ENCODE peak calls at places on chromosomes 4 and X, in eight cellular contexts. I, U, J, T, R, A, H and E are unnamed samples.

GRCh38 chr4:169410839-169411770 is 140.3 kb upstream of the SH3RF1 start:
- DNase-seq in A (no peak), T (peak; percentile 18), I (peak; percentile 18), R (peak; percentile 91), U (no peak), J (no peak), H (no peak), E (no peak)

GRCh38 chr4:182975806-182976205 is 58.6 kb upstream of the DCTD start:
- DNase-seq in I (peak; percentile 95), R (peak; percentile 90), J (no peak), A (no peak), U (no peak), T (no peak), H (peak; percentile 75), E (no peak)

GRCh38 chrX:138128025-138128671 is 562.2 kb downstream of the ZIC3 start:
- DNase-seq in J (no peak), I (peak; percentile 1), H (peak; percentile 1), U (no peak), R (peak; percentile 20), T (no peak), A (no peak), E (no peak)

GRCh38 chrX:79364306-79364705 is 2.8 kb downstream of the ITM2A start:
- DNase-seq in J (no peak), H (no peak), I (no peak), R (no peak), T (no peak), U (no peak), A (no peak), E (no peak)

GRCh38 chr4:186726440-186727148 is 2.9 kb upstream of the FAT1 start:
- DNase-seq in H (peak; percentile 88), I (peak; percentile 51), T (peak; percentile 88), R (peak; percentile 79), U (peak; percentile 70), A (peak; percentile 86), J (peak; percentile 52), E (peak; percentile 92)

GRCh38 chr4:141057582-141057981 is 75.7 kb downstream of the RNF150 start:
- DNase-seq in T (no peak), U (no peak), R (no peak), H (no peak), J (no peak), A (no peak), I (no peak), E (no peak)

GRCh38 chr4:8723222-8723980 is 130.8 kb downstream of the CPZ start:
- DNase-seq in H (no peak), A (no peak), J (no peak), I (no peak), T (peak; percentile 5), U (peak; percentile 2), R (no peak), E (peak; percentile 35)

GRCh38 chr4:105952596-105952995 is 57.3 kb downstream of the NPNT start:
- DNase-seq in R (no peak), H (no peak), T (no peak), J (no peak), A (no peak), U (no peak), I (no peak), E (no peak)

GRCh38 chr4:72631296-72631695 is 62.3 kb upstream of the ADAMTS3 start:
- DNase-seq in I (no peak), J (peak; percentile 26), T (no peak), U (peak; percentile 72), R (peak; percentile 89), A (peak; percentile 9), H (peak; percentile 91), E (no peak)

GRCh38 chr4:145507636-145508035 is 26.0 kb downstream of the SMAD1 start:
- DNase-seq in J (no peak), I (peak; percentile 91), T (no peak), A (no peak), H (peak; percentile 81), U (no peak), R (no peak), E (no peak)

GRCh38 chrX:1316527-1316926 is 20.1 kb upstream of the IL3RA start:
- DNase-seq in H (no peak), R (no peak), A (peak; percentile 37), J (no peak), I (no peak), U (no peak), T (peak; percentile 40), E (no peak)

GRCh38 chr4:158458271-158458895 is 63.3 kb upstream of the RXFP1 start:
- DNase-seq in H (no peak), A (no peak), I (no peak), U (no peak), R (no peak), T (no peak), J (no peak), E (no peak)

GRCh38 chr4:8754634-8755589 is 116.7 kb downstream of the HMX1 start:
- DNase-seq in I (no peak), U (no peak), A (no peak), R (no peak), J (no peak), T (no peak), H (no peak), E (no peak)

GRCh38 chr4:100084892-100085291 is 105.4 kb downstream of the DDIT4L start:
- DNase-seq in J (no peak), A (no peak), I (no peak), H (no peak), T (no peak), U (no peak), R (no peak), E (no peak)

GRCh38 chr4:139575072-139575471 is 19.1 kb upstream of the SETD7 start:
- DNase-seq in U (no peak), T (no peak), A (no peak), J (no peak), I (no peak), H (no peak), R (no peak), E (no peak)

GRCh38 chr4:139582044-139582443 is 26.0 kb upstream of the SETD7 start:
- DNase-seq in A (no peak), T (no peak), I (no peak), J (no peak), H (no peak), U (no peak), R (no peak), E (peak; percentile 33)

GRCh38 chr4:139574641-139575040 is 18.6 kb upstream of the SETD7 start:
- DNase-seq in A (no peak), J (no peak), H (no peak), R (no peak), I (no peak), T (no peak), U (no peak), E (no peak)

GRCh38 chr4:139581096-139581495 is 25.1 kb upstream of the SETD7 start:
- DNase-seq in I (no peak), J (no peak), U (peak; percentile 46), H (no peak), A (no peak), R (no peak), T (no peak), E (no peak)

DNA sequence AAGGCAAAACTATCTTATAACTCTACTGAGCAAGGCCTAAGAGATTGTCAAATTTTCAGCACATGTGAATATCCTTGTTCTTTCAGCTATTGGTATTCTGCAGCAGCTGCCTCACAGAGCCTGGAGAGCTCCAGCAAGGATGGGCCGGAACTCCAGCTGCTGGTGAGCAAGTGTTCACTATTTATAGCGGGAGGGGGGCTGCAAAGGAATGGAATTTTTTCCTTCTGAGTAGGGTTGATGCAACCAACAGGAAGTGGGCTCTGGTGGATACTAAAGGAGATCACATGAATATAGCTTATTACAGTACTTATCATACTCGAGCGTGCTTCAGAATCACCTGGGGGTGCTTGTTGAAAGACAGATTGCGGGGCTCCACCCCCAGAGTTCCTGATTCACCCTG is 20.2 kb upstream of the SETD7 start:
- DNase-seq in H (no peak), A (no peak), U (no peak), I (no peak), R (peak; percentile 54), T (no peak), J (no peak), E (no peak)
- H3K27ac ChIP-seq in H (no peak overlapping the region), A (no peak overlapping the region), U (no peak overlapping the region), I (no peak overlapping the region), R (no peak overlapping the region), T (no peak overlapping the region), J (no peak overlapping the region), E (no peak overlapping the region)

GRCh38 chrX:68669094-68669830 is 21.8 kb downstream of the STARD8 start:
- DNase-seq in A (no peak), U (peak; percentile 41), T (no peak), I (no peak), H (no peak), J (no peak), R (no peak), E (no peak)
- TF ChIP-seq CTCF in A (no peak), U (no peak), T (no peak), I (no peak), H (no peak), J (no peak), R (no peak), E (no peak)

DNA sequence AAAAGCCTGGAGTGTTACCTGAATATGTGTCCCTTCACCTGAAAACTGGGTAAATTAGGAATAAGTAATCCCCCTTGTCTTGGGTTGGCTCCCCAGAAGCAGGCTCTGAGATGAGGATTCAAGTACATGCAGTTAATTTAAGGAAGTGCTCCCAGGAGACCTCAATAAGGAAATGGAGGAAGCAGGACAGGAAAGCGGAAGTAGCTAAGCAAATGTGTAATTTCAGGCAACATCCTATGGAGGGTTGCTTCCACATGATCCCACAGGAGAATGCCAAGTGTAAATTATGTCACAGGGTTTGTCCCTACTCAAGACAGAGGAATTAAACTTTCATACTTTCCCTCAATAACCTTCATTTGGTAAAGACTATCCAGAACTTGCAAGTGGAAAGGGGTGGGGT is 48.1 kb upstream of the ARHGEF6 start:
- DNase-seq in U (no peak), A (no peak), T (no peak), I (no peak), R (no peak), H (no peak), J (no peak), E (no peak)
- H3K27ac ChIP-seq in U (no peak overlapping the region), A (no peak overlapping the region), T (no peak overlapping the region), I (no peak overlapping the region), R (no peak overlapping the region), H (no peak overlapping the region), J (no peak overlapping the region), E (no peak overlapping the region)

GRCh38 chrX:38175140-38175539 is 45.5 kb downstream of the SRPX start:
- DNase-seq in R (peak; percentile 9), T (peak; percentile 27), A (peak; percentile 43), J (no peak), H (peak; percentile 41), I (peak; percentile 7), U (no peak), E (peak; percentile 50)
- TF ChIP-seq CTCF in R (peak; percentile 69), T (peak; percentile 32), A (peak; percentile 61), J (no peak), H (peak; percentile 58), I (peak; percentile 31), U (peak; percentile 33), E (peak; percentile 57)